ENCODE peak calls at places on chromosomes 3 and 15, in six cellular contexts. K is AG04450, H is ovary, N is A549, V is Peyer's patch, F is IMR-90. U is an unnamed sample.

GRCh38 chr3:67033091-67033490 is 35.0 kb downstream of the KBTBD8 start:
- DNase-seq in K (no peak), H (no peak), N (no peak), V (no peak), F (no peak), U (no peak)

GRCh38 chr3:132254076-132254755 is 63.0 kb upstream of the ACP3 start:
- DNase-seq in K (no peak), H (no peak), N (no peak), V (no peak), F (peak), U (no peak)

GRCh38 chr3:48502728-48503168 is 1.2 kb downstream of the SHISA5 start:
- DNase-seq in K (no peak), H (peak), N (no peak), V (no peak), F (no peak), U (no peak)

GRCh38 chr3:186784820-186785516 is 1.6 kb downstream of the EIF4A2 start:
- DNase-seq in K (no peak), H (no peak), N (no peak), V (no peak), F (no peak), U (no peak)

GRCh38 chr3:178277605-178278004 is 258.6 kb upstream of the KCNMB2 start:
- DNase-seq in K (no peak), H (no peak), N (no peak), V (no peak), F (no peak), U (no peak)

GRCh38 chr3:159458010-159458409 is 530.6 kb upstream of the IL12A start:
- DNase-seq in K (peak), H (no peak), N (peak), V (no peak), F (peak), U (no peak)

GRCh38 chr3:154137036-154137435 is 15.8 kb downstream of the ARHGEF26 start:
- DNase-seq in K (no peak), H (no peak), N (no peak), V (no peak), F (no peak), U (no peak)

GRCh38 chr3:65303431-65303830 is 615.6 kb upstream of the ADAMTS9 start:
- DNase-seq in K (no peak), H (no peak), N (no peak), V (no peak), F (no peak), U (no peak)

GRCh38 chr3:66400381-66401156 is 100.3 kb downstream of the LRIG1 start:
- DNase-seq in K (no peak), H (no peak), N (no peak), V (peak), F (no peak), U (no peak)

GRCh38 chr3:172140499-172141391 is 101.4 kb downstream of the FNDC3B start:
- DNase-seq in K (peak), H (no peak), N (peak), V (peak), F (peak), U (peak)

GRCh38 chr15:80779658-80780415 is 667 bp downstream of the CEMIP start:
- DNase-seq in K (no peak), H (peak), N (peak), V (peak), F (peak), U (no peak)

GRCh38 chr15:69595009-69595825 is 142.6 kb downstream of the RPLP1 start:
- DNase-seq in K (no peak), H (peak), N (peak), V (no peak), F (no peak), U (no peak)

DNA sequence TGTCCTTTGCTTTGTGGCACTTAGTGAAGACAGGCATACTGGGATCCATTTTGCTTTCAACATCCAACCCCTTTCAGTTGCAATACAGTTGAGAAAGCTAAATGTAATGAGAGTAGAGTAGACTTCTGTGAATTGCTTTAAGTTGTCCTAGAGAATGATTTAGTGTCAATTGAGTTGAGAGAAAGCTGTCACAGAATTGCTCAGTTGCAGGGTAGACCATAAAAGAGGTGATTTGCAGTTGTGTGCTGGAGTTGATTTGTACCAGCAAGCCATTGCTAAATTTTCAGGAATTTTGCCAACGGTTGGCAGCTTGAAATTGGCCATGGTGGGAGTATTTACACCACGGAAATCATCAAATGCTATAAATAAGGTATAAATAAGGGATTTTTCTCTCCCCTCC is 2.2 kb downstream of the ABHD5 start:
- DNase-seq in K (no peak), H (no peak), N (no peak), V (no peak), F (no peak), U (no peak)
- H3K27ac ChIP-seq in K (no peak), H (no peak), N (no peak), V (no peak), F (peak), U (peak)

DNA sequence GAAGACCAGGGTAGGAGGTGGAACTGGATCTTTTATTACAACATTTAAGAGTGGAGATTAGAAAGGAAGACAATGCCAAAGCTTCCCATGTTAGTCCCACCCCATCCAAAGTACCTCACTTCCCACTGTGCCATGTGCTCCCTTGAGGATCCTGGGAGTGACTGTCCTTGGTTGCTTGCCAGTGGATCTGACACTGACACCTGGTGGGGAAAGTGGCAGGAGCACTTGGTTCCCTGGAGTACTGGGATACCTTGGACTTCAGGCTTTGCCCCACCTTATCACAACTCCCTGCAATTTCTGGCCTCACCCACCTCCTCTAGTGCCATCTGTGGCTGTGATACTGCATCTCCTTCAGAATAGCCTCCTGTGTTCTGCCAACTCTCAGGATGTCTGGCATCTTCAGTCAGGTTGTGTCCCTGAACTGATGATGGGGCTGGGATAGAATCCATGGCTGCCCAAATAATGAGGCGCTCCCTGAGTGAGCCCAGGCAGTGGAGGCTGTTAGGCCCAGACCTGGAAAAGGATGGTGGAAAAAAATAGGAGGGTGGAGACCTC is 1.3 kb downstream of the ELL3 start:
- DNase-seq in K (no peak), H (peak), N (peak), V (peak), F (peak), U (no peak)
- TF ChIP-seq CTCF in K (peak), H (no peak), N (peak), V (peak), F (peak), U (no peak)

GRCh38 chr15:40354408-40355171 is 3.4 kb upstream of the DISP2 start:
- DNase-seq in K (no peak), H (peak), N (no peak), V (peak), F (peak), U (no peak)
- H3K27ac ChIP-seq in K (no peak), H (no peak), N (no peak), V (no peak), F (no peak), U (no peak)

GRCh38 chr15:78695849-78696248 is 54.8 kb upstream of the CHRNB4 start:
- DNase-seq in K (no peak), H (no peak), N (no peak), V (no peak), F (no peak), U (no peak)
- TF ChIP-seq CTCF in K (no peak), H (no peak), N (no peak), V (no peak), F (no peak), U (no peak)

DNA sequence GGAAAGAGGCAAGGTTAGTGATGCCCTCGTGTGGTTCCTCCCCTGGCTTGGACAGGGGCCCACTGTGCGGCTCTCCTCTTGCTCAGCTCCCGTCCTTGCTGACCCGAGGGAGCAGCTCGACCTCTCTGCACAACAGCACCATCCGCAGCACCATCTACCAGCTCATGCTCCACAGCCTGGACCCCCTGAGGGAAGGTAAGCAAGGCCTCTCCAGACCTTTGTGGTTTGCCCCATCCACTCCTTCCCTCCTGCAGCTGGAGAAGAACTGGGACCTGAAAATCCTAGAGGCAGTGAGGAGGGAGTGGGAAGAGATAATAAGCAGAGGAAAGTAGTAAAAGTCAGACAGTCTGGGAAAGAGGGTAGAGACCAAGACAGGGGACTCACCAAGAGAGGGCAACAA is 17.8 kb downstream of the SLC24A1 start:
- DNase-seq in K (no peak), H (no peak), N (no peak), V (no peak), F (no peak), U (no peak)
- H3K27ac ChIP-seq in K (no peak), H (no peak), N (no peak), V (no peak), F (no peak), U (no peak)

GRCh38 chr3:50351318-50351687 is 641 bp downstream of the CYB561D2 start:
- DNase-seq in K (no peak), H (no peak), N (no peak), V (no peak), F (no peak), U (no peak)

GRCh38 chr3:50354186-50354764 is 3.6 kb downstream of the CYB561D2 start:
- DNase-seq in K (no peak), H (no peak), N (no peak), V (no peak), F (no peak), U (no peak)

GRCh38 chr3:50353231-50354004 is 2.8 kb downstream of the CYB561D2 start:
- DNase-seq in K (no peak), H (no peak), N (no peak), V (no peak), F (no peak), U (no peak)

GRCh38 chr3:50350527-50351317 is at the start of the genes CYB561D2 and NPRL2:
- DNase-seq in K (peak), H (peak), N (peak), V (peak), F (peak), U (peak)

DNA sequence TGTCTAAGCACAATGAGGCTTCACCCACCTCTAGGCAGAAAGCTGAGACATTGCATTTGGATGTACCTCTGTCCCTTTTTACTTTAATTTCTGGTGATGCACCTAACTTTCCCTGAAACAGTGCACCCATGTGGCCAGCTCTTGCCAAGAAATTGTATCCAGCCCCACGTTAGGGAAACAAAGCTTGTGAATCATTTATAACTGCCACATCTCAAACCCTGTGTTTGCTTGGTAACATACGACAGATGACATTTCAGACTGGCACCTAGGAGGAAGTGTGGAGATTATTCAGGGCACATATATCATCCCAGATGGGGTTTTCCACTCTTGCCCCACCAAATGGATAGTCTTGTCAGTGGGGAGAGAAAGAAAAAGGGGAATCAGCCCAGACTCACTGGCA is 2.1 kb downstream of the CYB561D2 start:
- DNase-seq in K (no peak), H (no peak), N (peak), V (no peak), F (peak), U (no peak)
- TF ChIP-seq CTCF in K (peak), H (no peak), N (peak), V (peak), F (peak), U (peak)

GRCh38 chr3:155741081-155741480 is 3.8 kb downstream of the PLCH1 start:
- DNase-seq in K (no peak), H (no peak), N (no peak), V (no peak), F (no peak), U (no peak)
- H3K27ac ChIP-seq in K (no peak), H (no peak), N (no peak), V (no peak), F (no peak), U (no peak)

DNA sequence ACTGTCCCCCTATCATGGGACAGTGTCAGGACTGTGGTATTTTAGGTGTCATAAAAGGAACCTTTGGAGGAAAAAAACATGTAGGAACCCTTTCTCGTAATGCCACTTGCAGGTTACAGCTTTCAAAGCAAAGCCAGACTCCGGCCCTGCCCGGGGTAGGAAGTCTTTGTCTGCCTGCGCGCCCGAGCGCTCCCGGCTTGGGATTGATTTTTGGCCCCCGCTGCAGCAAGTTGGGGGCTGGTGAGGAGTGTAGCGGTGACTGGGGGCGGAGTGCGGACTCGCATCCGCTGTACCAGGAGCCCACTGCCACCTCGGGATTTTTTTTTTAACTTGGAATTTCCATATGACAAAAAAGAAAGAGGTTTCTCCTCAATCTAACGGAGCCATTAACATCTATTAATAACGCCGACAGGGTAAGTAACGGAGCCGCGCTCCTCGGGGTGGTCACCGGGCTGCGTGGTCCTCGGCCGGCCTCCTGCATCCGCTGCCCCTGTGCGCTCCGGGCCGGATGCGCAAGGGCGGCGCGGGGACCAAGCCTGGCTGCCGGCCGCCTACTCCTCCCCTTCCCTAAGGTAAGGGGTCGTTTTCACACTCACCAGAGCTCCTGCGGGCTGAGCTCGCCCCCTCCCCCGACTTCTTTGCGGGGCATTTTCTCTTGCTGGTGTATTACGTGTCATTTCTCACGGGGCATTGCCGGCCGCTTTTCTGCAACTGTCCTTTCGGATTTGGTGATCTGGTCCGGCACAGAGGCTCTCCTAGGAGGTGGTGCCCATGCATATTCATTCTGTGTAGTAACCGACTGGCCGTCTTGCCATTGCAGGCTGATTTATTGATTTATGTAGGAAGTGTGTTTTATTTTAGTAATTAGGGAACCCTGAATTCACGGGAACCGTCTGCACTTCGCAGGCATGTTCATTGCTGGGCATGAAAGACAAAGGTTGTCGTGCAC is 219.8 kb upstream of the TOPAZ1 start:
- DNase-seq in K (no peak), H (no peak), N (no peak), V (no peak), F (no peak), U (no peak)
- TF ChIP-seq CTCF in K (no peak), H (no peak), N (no peak), V (no peak), F (no peak), U (no peak)

DNA sequence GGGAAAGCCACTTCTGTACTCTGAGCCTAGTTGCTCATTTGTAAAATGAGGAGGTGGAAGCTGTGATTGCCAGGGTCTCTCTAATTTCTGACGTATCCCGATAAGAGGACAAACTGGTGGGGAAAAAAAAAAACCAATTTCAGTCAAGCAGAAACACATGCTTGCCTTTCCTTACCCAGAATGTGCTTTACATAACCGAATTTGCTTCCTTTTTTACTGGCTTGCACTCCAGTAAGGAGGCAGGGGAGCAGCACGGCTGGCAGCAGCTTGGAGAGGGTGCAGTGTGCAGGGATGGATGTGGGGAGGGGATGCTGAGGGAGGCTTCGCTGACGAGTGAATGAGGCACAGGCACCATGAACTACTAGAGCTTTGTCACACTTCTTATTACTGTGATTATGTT is 186.9 kb upstream of the LPP start:
- DNase-seq in K (no peak), H (no peak), N (no peak), V (no peak), F (no peak), U (no peak)
- H3K27ac ChIP-seq in K (no peak), H (no peak), N (no peak), V (no peak), F (no peak), U (no peak)

U was measured in HL-60.